ENCODE peak calls at places on chromosomes 1 and 21, in nine cellular contexts. One of them, this sample, is unnamed.

GRCh38 chr1:209743145-209743482 is 12.7 kb upstream of the TRAF3IP3 start:
- DNase-seq in WERI-Rb-1: no peak
- DNase-seq in sigmoid colon: peak; percentile 68
- DNase-seq in endodermal cell: no peak
- DNase-seq in CD8-positive, alpha-beta T cell: no peak
- DNase-seq in lung: no peak
- DNase-seq in tibial nerve: peak; percentile 63
- DNase-seq in Peyer's patch: no peak
- DNase-seq in H9: no peak
- DNase-seq in this sample: no peak

GRCh38 chr1:15400627-15401026 is 9.1 kb upstream of the EFHD2 start:
- DNase-seq in CD8-positive, alpha-beta T cell: no peak
- DNase-seq in endodermal cell: no peak
- DNase-seq in Peyer's patch: no peak
- DNase-seq in lung: no peak
- DNase-seq in tibial nerve: no peak
- DNase-seq in H9: no peak
- DNase-seq in WERI-Rb-1: no peak
- DNase-seq in sigmoid colon: no peak
- DNase-seq in this sample: no peak

GRCh38 chr1:29033829-29034466 is 89.8 kb downstream of the TMEM200B start:
- DNase-seq in sigmoid colon: no peak
- DNase-seq in Peyer's patch: no peak
- DNase-seq in CD8-positive, alpha-beta T cell: no peak
- DNase-seq in tibial nerve: no peak
- DNase-seq in lung: no peak
- DNase-seq in H9: no peak
- DNase-seq in endodermal cell: no peak
- DNase-seq in WERI-Rb-1: no peak
- DNase-seq in this sample: no peak

GRCh38 chr1:197692965-197693364 is 82.3 kb downstream of the DENND1B start:
- DNase-seq in tibial nerve: no peak
- DNase-seq in CD8-positive, alpha-beta T cell: no peak
- DNase-seq in lung: no peak
- DNase-seq in Peyer's patch: no peak
- DNase-seq in H9: no peak
- DNase-seq in endodermal cell: no peak
- DNase-seq in sigmoid colon: no peak
- DNase-seq in WERI-Rb-1: no peak
- DNase-seq in this sample: no peak

GRCh38 chr1:188386666-188387065 is 1557.9 kb downstream of the PLA2G4A start:
- DNase-seq in Peyer's patch: no peak
- DNase-seq in tibial nerve: no peak
- DNase-seq in sigmoid colon: no peak
- DNase-seq in WERI-Rb-1: no peak
- DNase-seq in endodermal cell: no peak
- DNase-seq in lung: no peak
- DNase-seq in H9: no peak
- DNase-seq in CD8-positive, alpha-beta T cell: no peak
- DNase-seq in this sample: peak; percentile 18

GRCh38 chr1:207838156-207839082 is 72.5 kb downstream of the CD34 start:
- DNase-seq in WERI-Rb-1: no peak
- DNase-seq in Peyer's patch: no peak
- DNase-seq in tibial nerve: no peak
- DNase-seq in endodermal cell: no peak
- DNase-seq in H9: no peak
- DNase-seq in lung: no peak
- DNase-seq in CD8-positive, alpha-beta T cell: no peak
- DNase-seq in sigmoid colon: peak; percentile 89
- DNase-seq in this sample: no peak

GRCh38 chr1:54861070-54861761 is 25.8 kb downstream of the DHCR24 start:
- DNase-seq in H9: no peak
- DNase-seq in Peyer's patch: no peak
- DNase-seq in WERI-Rb-1: no peak
- DNase-seq in lung: no peak
- DNase-seq in tibial nerve: no peak
- DNase-seq in endodermal cell: peak; percentile 46
- DNase-seq in sigmoid colon: no peak
- DNase-seq in CD8-positive, alpha-beta T cell: no peak
- DNase-seq in this sample: no peak

GRCh38 chr1:98126740-98127139 is 205.9 kb upstream of the DPYD start:
- DNase-seq in Peyer's patch: no peak
- DNase-seq in endodermal cell: no peak
- DNase-seq in tibial nerve: no peak
- DNase-seq in WERI-Rb-1: no peak
- DNase-seq in H9: no peak
- DNase-seq in sigmoid colon: no peak
- DNase-seq in lung: no peak
- DNase-seq in CD8-positive, alpha-beta T cell: no peak
- DNase-seq in this sample: no peak

GRCh38 chr1:22140681-22141080 is 2.2 kb downstream of the WNT4 start:
- DNase-seq in tibial nerve: no peak
- DNase-seq in WERI-Rb-1: no peak
- DNase-seq in sigmoid colon: no peak
- DNase-seq in CD8-positive, alpha-beta T cell: no peak
- DNase-seq in H9: no peak
- DNase-seq in Peyer's patch: no peak
- DNase-seq in lung: no peak
- DNase-seq in endodermal cell: peak; percentile 72
- DNase-seq in this sample: no peak

GRCh38 chr1:9413143-9413876 is 120.6 kb downstream of the SPSB1 start:
- DNase-seq in sigmoid colon: peak; percentile 89
- DNase-seq in Peyer's patch: peak; percentile 77
- DNase-seq in tibial nerve: no peak
- DNase-seq in lung: no peak
- DNase-seq in endodermal cell: peak; percentile 84
- DNase-seq in CD8-positive, alpha-beta T cell: peak; percentile 23
- DNase-seq in WERI-Rb-1: peak; percentile 82
- DNase-seq in H9: peak; percentile 44
- DNase-seq in this sample: no peak

GRCh38 chr1:118978914-118979701 is 9.0 kb downstream of the TBX15 start:
- DNase-seq in sigmoid colon: no peak
- DNase-seq in Peyer's patch: no peak
- DNase-seq in CD8-positive, alpha-beta T cell: no peak
- DNase-seq in lung: no peak
- DNase-seq in endodermal cell: no peak
- DNase-seq in WERI-Rb-1: no peak
- DNase-seq in H9: no peak
- DNase-seq in tibial nerve: no peak
- DNase-seq in this sample: no peak

GRCh38 chr21:35603471-35603870 is 456.9 kb downstream of the SETD4 start:
- DNase-seq in lung: no peak
- DNase-seq in H9: peak; percentile 52
- DNase-seq in Peyer's patch: no peak
- DNase-seq in sigmoid colon: no peak
- DNase-seq in endodermal cell: peak; percentile 70
- DNase-seq in CD8-positive, alpha-beta T cell: no peak
- DNase-seq in tibial nerve: no peak
- DNase-seq in WERI-Rb-1: no peak
- DNase-seq in this sample: no peak

GRCh38 chr1:156602557-156602993 is 1.3 kb upstream of the GPATCH4 start:
- DNase-seq in Peyer's patch: no peak
- DNase-seq in tibial nerve: no peak
- DNase-seq in endodermal cell: no peak
- DNase-seq in WERI-Rb-1: no peak
- DNase-seq in lung: no peak
- DNase-seq in sigmoid colon: no peak
- DNase-seq in CD8-positive, alpha-beta T cell: no peak
- DNase-seq in H9: no peak
- DNase-seq in this sample: no peak

DNA sequence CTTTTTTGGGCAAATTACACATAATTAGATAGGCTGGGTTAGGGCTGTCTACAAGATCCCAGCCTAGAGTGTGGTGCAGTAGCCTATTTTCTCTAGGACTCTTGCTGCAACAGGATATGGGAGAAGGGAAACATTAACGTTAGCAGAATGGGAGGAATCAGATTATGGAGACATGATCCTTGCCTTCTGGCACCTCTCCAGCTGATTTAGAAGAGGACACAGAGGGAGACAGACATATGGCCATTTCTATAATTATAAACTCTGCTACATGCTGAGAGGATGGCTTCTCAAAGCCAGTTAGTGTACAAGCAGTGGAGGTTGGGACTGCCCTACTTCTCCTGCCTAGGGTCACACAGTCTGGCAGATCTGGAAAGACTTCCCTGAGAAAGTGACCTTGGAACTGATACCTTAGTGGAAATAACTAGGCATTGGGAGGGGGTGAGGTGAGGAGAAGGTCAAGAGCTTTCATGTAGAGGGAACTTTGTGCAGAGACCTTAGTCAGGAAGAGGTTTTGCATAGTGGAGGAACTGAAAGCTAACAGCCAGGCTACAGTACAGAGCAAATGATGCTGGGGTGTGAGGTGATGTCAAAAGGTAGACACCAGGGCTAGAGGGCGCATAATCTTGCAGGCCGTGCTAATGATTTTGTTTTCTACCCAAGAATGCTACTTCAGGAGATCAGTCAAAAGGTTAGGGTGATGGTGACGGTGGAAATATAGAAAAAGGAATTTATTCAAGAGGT is 1.2 kb upstream of the CD1D start:
- DNase-seq in lung: no peak
- DNase-seq in H9: no peak
- DNase-seq in endodermal cell: no peak
- DNase-seq in WERI-Rb-1: peak; percentile 51
- DNase-seq in CD8-positive, alpha-beta T cell: no peak
- DNase-seq in tibial nerve: no peak
- DNase-seq in sigmoid colon: no peak
- DNase-seq in Peyer's patch: peak; percentile 77
- DNase-seq in this sample: no peak
- TF ChIP-seq CTCF in lung: no peak
- TF ChIP-seq CTCF in H9: no peak
- TF ChIP-seq CTCF in endodermal cell: no peak
- TF ChIP-seq CTCF in WERI-Rb-1: no peak
- TF ChIP-seq CTCF in CD8-positive, alpha-beta T cell: no peak
- TF ChIP-seq CTCF in tibial nerve: no peak
- TF ChIP-seq CTCF in sigmoid colon: no peak
- TF ChIP-seq CTCF in Peyer's patch: no peak
- TF ChIP-seq CTCF in this sample: no peak

GRCh38 chr1:2910211-2910610 is 108.7 kb upstream of the TTC34 start:
- DNase-seq in endodermal cell: no peak
- DNase-seq in Peyer's patch: no peak
- DNase-seq in H9: no peak
- DNase-seq in tibial nerve: no peak
- DNase-seq in lung: no peak
- DNase-seq in CD8-positive, alpha-beta T cell: no peak
- DNase-seq in sigmoid colon: no peak
- DNase-seq in WERI-Rb-1: no peak
- DNase-seq in this sample: no peak

GRCh38 chr1:2911391-2912178 is 109.7 kb upstream of the ACTRT2 start:
- DNase-seq in CD8-positive, alpha-beta T cell: no peak
- DNase-seq in endodermal cell: no peak
- DNase-seq in Peyer's patch: no peak
- DNase-seq in tibial nerve: no peak
- DNase-seq in sigmoid colon: no peak
- DNase-seq in H9: no peak
- DNase-seq in WERI-Rb-1: no peak
- DNase-seq in lung: no peak
- DNase-seq in this sample: no peak

GRCh38 chr1:2914702-2915101 is 106.6 kb upstream of the ACTRT2 start:
- DNase-seq in tibial nerve: no peak
- DNase-seq in lung: no peak
- DNase-seq in sigmoid colon: no peak
- DNase-seq in WERI-Rb-1: peak; percentile 38
- DNase-seq in Peyer's patch: no peak
- DNase-seq in CD8-positive, alpha-beta T cell: no peak
- DNase-seq in endodermal cell: no peak
- DNase-seq in H9: no peak
- DNase-seq in this sample: no peak

GRCh38 chr1:2912424-2912823 is 108.8 kb upstream of the ACTRT2 start:
- DNase-seq in H9: no peak
- DNase-seq in lung: no peak
- DNase-seq in CD8-positive, alpha-beta T cell: no peak
- DNase-seq in endodermal cell: no peak
- DNase-seq in tibial nerve: no peak
- DNase-seq in sigmoid colon: no peak
- DNase-seq in Peyer's patch: no peak
- DNase-seq in WERI-Rb-1: no peak
- DNase-seq in this sample: no peak

DNA sequence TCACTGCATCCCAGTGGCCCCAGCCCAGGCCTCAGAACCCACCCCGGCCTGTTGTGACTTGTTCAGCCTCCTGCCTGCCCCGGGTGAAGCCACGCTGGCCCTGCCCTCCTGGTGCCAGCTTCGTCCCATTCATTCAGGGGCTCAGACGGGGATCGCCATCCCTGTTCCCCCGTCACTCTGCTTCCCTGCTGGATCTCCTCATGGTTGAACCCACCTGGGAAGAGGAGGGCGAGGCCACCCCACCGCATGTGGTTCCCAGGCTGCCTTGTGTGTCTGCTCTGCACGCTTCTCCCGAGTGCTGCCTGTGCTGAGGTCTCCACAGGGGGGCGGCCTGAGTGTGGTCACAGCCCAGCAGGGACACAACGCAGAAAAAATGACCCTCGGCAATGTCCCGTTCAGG is 108.2 kb upstream of the ACTRT2 start:
- DNase-seq in H9: no peak
- DNase-seq in tibial nerve: no peak
- DNase-seq in CD8-positive, alpha-beta T cell: no peak
- DNase-seq in lung: no peak
- DNase-seq in WERI-Rb-1: peak; percentile 28
- DNase-seq in sigmoid colon: no peak
- DNase-seq in Peyer's patch: no peak
- DNase-seq in endodermal cell: no peak
- DNase-seq in this sample: no peak
- H3K9me3 ChIP-seq in H9: peaks cover 94% of the 10 kb centered on the region
- H3K9me3 ChIP-seq in tibial nerve: no peaks in the 10 kb centered on the region
- H3K9me3 ChIP-seq in CD8-positive, alpha-beta T cell: no peaks in the 10 kb centered on the region
- H3K9me3 ChIP-seq in lung: peaks cover 6% of the 10 kb centered on the region
- H3K9me3 ChIP-seq in WERI-Rb-1: no peaks in the 10 kb centered on the region
- H3K9me3 ChIP-seq in sigmoid colon: no peaks in the 10 kb centered on the region
- H3K9me3 ChIP-seq in Peyer's patch: no peaks in the 10 kb centered on the region
- H3K9me3 ChIP-seq in endodermal cell: peaks cover 32% of the 10 kb centered on the region
- H3K9me3 ChIP-seq in this sample: no peaks in the 10 kb centered on the region

DNA sequence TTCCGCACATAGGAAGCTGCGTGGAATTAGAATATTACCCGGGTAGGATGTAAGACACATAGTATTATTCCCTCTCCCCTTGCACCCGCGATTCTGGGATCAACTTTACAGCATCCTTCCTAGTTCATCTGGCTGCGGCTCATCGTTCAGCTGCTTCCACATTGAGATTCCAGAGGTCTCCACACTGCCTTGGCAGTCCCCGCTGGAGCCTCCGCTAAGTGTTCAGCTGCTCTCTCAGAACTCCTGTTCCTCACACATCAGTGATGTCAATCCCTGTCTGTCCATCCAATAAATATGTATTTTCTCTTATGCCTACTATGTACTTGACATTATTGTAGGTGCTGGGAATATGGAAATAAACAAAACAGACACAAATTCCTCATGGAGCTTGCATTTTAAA is 135.7 kb upstream of the SYT6 start:
- DNase-seq in endodermal cell: no peak
- DNase-seq in H9: no peak
- DNase-seq in tibial nerve: no peak
- DNase-seq in WERI-Rb-1: no peak
- DNase-seq in lung: no peak
- DNase-seq in Peyer's patch: no peak
- DNase-seq in sigmoid colon: no peak
- DNase-seq in CD8-positive, alpha-beta T cell: no peak
- DNase-seq in this sample: no peak
- H3K27me3 ChIP-seq in endodermal cell: peaks cover 28% of the 10 kb centered on the region
- H3K27me3 ChIP-seq in H9: no peaks in the 10 kb centered on the region
- H3K27me3 ChIP-seq in tibial nerve: no peaks in the 10 kb centered on the region
- H3K27me3 ChIP-seq in WERI-Rb-1: no peaks in the 10 kb centered on the region
- H3K27me3 ChIP-seq in lung: no peaks in the 10 kb centered on the region
- H3K27me3 ChIP-seq in Peyer's patch: no peaks in the 10 kb centered on the region
- H3K27me3 ChIP-seq in sigmoid colon: no peaks in the 10 kb centered on the region
- H3K27me3 ChIP-seq in CD8-positive, alpha-beta T cell: no peaks in the 10 kb centered on the region
- H3K27me3 ChIP-seq in this sample: peaks cover 3% of the 10 kb centered on the region

GRCh38 chr1:181776044-181776443 is 285.5 kb downstream of the ZNF648 start:
- DNase-seq in tibial nerve: no peak
- DNase-seq in CD8-positive, alpha-beta T cell: no peak
- DNase-seq in WERI-Rb-1: no peak
- DNase-seq in sigmoid colon: no peak
- DNase-seq in Peyer's patch: no peak
- DNase-seq in H9: no peak
- DNase-seq in endodermal cell: no peak
- DNase-seq in lung: no peak
- DNase-seq in this sample: no peak
- TF ChIP-seq CTCF in tibial nerve: no peak
- TF ChIP-seq CTCF in CD8-positive, alpha-beta T cell: no peak
- TF ChIP-seq CTCF in WERI-Rb-1: no peak
- TF ChIP-seq CTCF in sigmoid colon: no peak
- TF ChIP-seq CTCF in Peyer's patch: no peak
- TF ChIP-seq CTCF in H9: no peak
- TF ChIP-seq CTCF in endodermal cell: no peak
- TF ChIP-seq CTCF in lung: no peak
- TF ChIP-seq CTCF in this sample: no peak

This sample was measured in BE2C.